ENCODE peak calls at places on chromosome 17, in five cellular contexts. One of them, this sample, is unnamed.
A peak's percentile ranks its signal among the peaks of the same experiment; 100 is the strongest.

GRCh38 chr17:66975614-66976378 is 11.3 kb downstream of the CACNG4 start:
- DNase-seq in iris pigment epithelial cell: no peak
- DNase-seq in HFFc6: no peak
- DNase-seq in non-pigmented ciliary epithelial cell: no peak
- DNase-seq in endothelial cell: peak; percentile 34
- DNase-seq in this sample: no peak

GRCh38 chr17:45123930-45124796 is 8.2 kb downstream of the PLCD3 start:
- DNase-seq in iris pigment epithelial cell: peak; percentile 91
- DNase-seq in HFFc6: peak; percentile 81
- DNase-seq in non-pigmented ciliary epithelial cell: no peak
- DNase-seq in endothelial cell: no peak
- DNase-seq in this sample: peak; percentile 82

GRCh38 chr17:64230551-64231408 is 32.3 kb downstream of the TEX2 start:
- DNase-seq in iris pigment epithelial cell: peak; percentile 92
- DNase-seq in HFFc6: peak; percentile 98
- DNase-seq in non-pigmented ciliary epithelial cell: peak; percentile 78
- DNase-seq in endothelial cell: no peak
- DNase-seq in this sample: peak; percentile 95

GRCh38 chr17:57663326-57664070 is 81.6 kb downstream of the CCDC182 start:
- DNase-seq in iris pigment epithelial cell: no peak
- DNase-seq in HFFc6: no peak
- DNase-seq in non-pigmented ciliary epithelial cell: no peak
- DNase-seq in endothelial cell: no peak
- DNase-seq in this sample: no peak

GRCh38 chr17:44444735-44445105 is 55.3 kb upstream of the ITGA2B start:
- DNase-seq in iris pigment epithelial cell: peak; percentile 94
- DNase-seq in HFFc6: peak; percentile 30
- DNase-seq in non-pigmented ciliary epithelial cell: peak; percentile 73
- DNase-seq in endothelial cell: no peak
- DNase-seq in this sample: peak; percentile 20

GRCh38 chr17:15490634-15491261 is 23.3 kb upstream of the CDRT4 start:
- DNase-seq in iris pigment epithelial cell: peak; percentile 69
- DNase-seq in HFFc6: peak; percentile 68
- DNase-seq in non-pigmented ciliary epithelial cell: no peak
- DNase-seq in endothelial cell: peak; percentile 70
- DNase-seq in this sample: peak; percentile 81

GRCh38 chr17:17109231-17109630 is 67.0 kb downstream of the MPRIP start:
- DNase-seq in iris pigment epithelial cell: no peak
- DNase-seq in HFFc6: no peak
- DNase-seq in non-pigmented ciliary epithelial cell: no peak
- DNase-seq in endothelial cell: no peak
- DNase-seq in this sample: no peak

GRCh38 chr17:58621174-58621573 is 70.7 kb downstream of the TEX14 start:
- DNase-seq in iris pigment epithelial cell: no peak
- DNase-seq in HFFc6: no peak
- DNase-seq in non-pigmented ciliary epithelial cell: no peak
- DNase-seq in endothelial cell: no peak
- DNase-seq in this sample: no peak

GRCh38 chr17:30296499-30297038 is 4.8 kb upstream of the BLMH start:
- DNase-seq in iris pigment epithelial cell: no peak
- DNase-seq in HFFc6: no peak
- DNase-seq in non-pigmented ciliary epithelial cell: no peak
- DNase-seq in endothelial cell: no peak
- DNase-seq in this sample: no peak

GRCh38 chr17:8365143-8365542 is 11.4 kb downstream of the KRABD2 start:
- DNase-seq in iris pigment epithelial cell: peak; percentile 41
- DNase-seq in HFFc6: no peak
- DNase-seq in non-pigmented ciliary epithelial cell: no peak
- DNase-seq in endothelial cell: no peak
- DNase-seq in this sample: peak; percentile 44

GRCh38 chr17:51585514-51586104 is 325.3 kb downstream of the UTP18 start:
- DNase-seq in iris pigment epithelial cell: no peak
- DNase-seq in HFFc6: no peak
- DNase-seq in non-pigmented ciliary epithelial cell: no peak
- DNase-seq in endothelial cell: peak; percentile 42
- DNase-seq in this sample: no peak

GRCh38 chr17:15945493-15946209 is 721 bp downstream of the ADORA2B start:
- DNase-seq in iris pigment epithelial cell: peak; percentile 36
- DNase-seq in HFFc6: no peak
- DNase-seq in non-pigmented ciliary epithelial cell: no peak
- DNase-seq in endothelial cell: peak; percentile 21
- DNase-seq in this sample: peak; percentile 37

GRCh38 chr17:76585649-76586593 is at the start of gene ST6GALNAC2:
- DNase-seq in iris pigment epithelial cell: peak; percentile 33
- DNase-seq in HFFc6: peak; percentile 17
- DNase-seq in non-pigmented ciliary epithelial cell: no peak
- DNase-seq in endothelial cell: peak; percentile 49
- DNase-seq in this sample: no peak

GRCh38 chr17:50187741-50188520 is 13.5 kb downstream of the COL1A1 start:
- DNase-seq in iris pigment epithelial cell: peak; percentile 50
- DNase-seq in HFFc6: peak; percentile 70
- DNase-seq in non-pigmented ciliary epithelial cell: no peak
- DNase-seq in endothelial cell: no peak
- DNase-seq in this sample: peak; percentile 85